ENCODE peak calls at places on chromosomes 3 and 15, in four cellular contexts. One of them, this sample, is unnamed.

GRCh38 chr3:25033407-25034029 is 394.5 kb upstream of the RARB start:
- DNase-seq in PC-3: peak; percentile 60
- DNase-seq in hepatocyte: peak; percentile 67
- DNase-seq in PC-9: peak; percentile 5
- DNase-seq in this sample: peak; percentile 40

GRCh38 chr3:117979466-117979865 is 1055.2 kb downstream of the IGSF11 start:
- DNase-seq in PC-3: no peak
- DNase-seq in hepatocyte: no peak
- DNase-seq in PC-9: no peak
- DNase-seq in this sample: no peak

GRCh38 chr15:95277266-95277665 is 1045.9 kb downstream of the MCTP2 start:
- DNase-seq in PC-3: peak; percentile 37
- DNase-seq in hepatocyte: no peak
- DNase-seq in PC-9: no peak
- DNase-seq in this sample: peak; percentile 77

GRCh38 chr3:139318431-139318816 is 25.4 kb upstream of the MRPS22 start:
- DNase-seq in PC-3: no peak
- DNase-seq in hepatocyte: no peak
- DNase-seq in PC-9: no peak
- DNase-seq in this sample: no peak

GRCh38 chr3:84881288-84881687 is 77.5 kb upstream of the CADM2 start:
- DNase-seq in PC-3: peak; percentile 54
- DNase-seq in hepatocyte: no peak
- DNase-seq in PC-9: no peak
- DNase-seq in this sample: no peak

GRCh38 chr3:118912188-118912587 is 122.5 kb downstream of the IGSF11 start:
- DNase-seq in PC-3: no peak
- DNase-seq in hepatocyte: no peak
- DNase-seq in PC-9: no peak
- DNase-seq in this sample: no peak

GRCh38 chr3:123076496-123077418 is 9.9 kb downstream of the PDIA5 start:
- DNase-seq in PC-3: no peak
- DNase-seq in hepatocyte: peak; percentile 41
- DNase-seq in PC-9: no peak
- DNase-seq in this sample: no peak

GRCh38 chr3:175512700-175513099 is 653.6 kb downstream of the NAALADL2 start:
- DNase-seq in PC-3: no peak
- DNase-seq in hepatocyte: no peak
- DNase-seq in PC-9: no peak
- DNase-seq in this sample: no peak

GRCh38 chr15:80999623-81000036 is 1.1 kb upstream of the TLNRD1 start:
- DNase-seq in PC-3: peak; percentile 82
- DNase-seq in hepatocyte: no peak
- DNase-seq in PC-9: peak; percentile 54
- DNase-seq in this sample: no peak

GRCh38 chr3:13598926-13599886 is 50.3 kb downstream of the FBLN2 start:
- DNase-seq in PC-3: peak; percentile 73
- DNase-seq in hepatocyte: no peak
- DNase-seq in PC-9: peak; percentile 44
- DNase-seq in this sample: peak; percentile 69

GRCh38 chr3:15099364-15100098 is 583 bp upstream of the RBSN start:
- DNase-seq in PC-3: no peak
- DNase-seq in hepatocyte: no peak
- DNase-seq in PC-9: no peak
- DNase-seq in this sample: no peak

GRCh38 chr3:2735392-2735894 is 374.7 kb downstream of the IL5RA start:
- DNase-seq in PC-3: no peak
- DNase-seq in hepatocyte: no peak
- DNase-seq in PC-9: no peak
- DNase-seq in this sample: no peak

GRCh38 chr3:195893916-195894315 is 14.4 kb downstream of the TNK2 start:
- DNase-seq in PC-3: no peak
- DNase-seq in hepatocyte: no peak
- DNase-seq in PC-9: no peak
- DNase-seq in this sample: no peak

GRCh38 chr3:137796993-137797392 is 32.9 kb downstream of the SOX14 start:
- DNase-seq in PC-3: no peak
- DNase-seq in hepatocyte: no peak
- DNase-seq in PC-9: no peak
- DNase-seq in this sample: no peak

GRCh38 chr15:92903956-92904831 is 4.1 kb downstream of the CHD2 start:
- DNase-seq in PC-3: peak; percentile 98
- DNase-seq in hepatocyte: peak; percentile 99
- DNase-seq in PC-9: peak; percentile 99
- DNase-seq in this sample: peak; percentile 99

GRCh38 chr15:58066042-58066867 is 744 bp upstream of the ALDH1A2 start:
- DNase-seq in PC-3: peak; percentile 60
- DNase-seq in hepatocyte: peak; percentile 87
- DNase-seq in PC-9: peak; percentile 28
- DNase-seq in this sample: peak; percentile 62

GRCh38 chr3:82080261-82080660 is 318.8 kb upstream of the GBE1 start:
- DNase-seq in PC-3: peak; percentile 72
- DNase-seq in hepatocyte: no peak
- DNase-seq in PC-9: no peak
- DNase-seq in this sample: peak; percentile 38

GRCh38 chr3:97937205-97937604 is 35.0 kb downstream of the RIOX2 start:
- DNase-seq in PC-3: peak; percentile 36
- DNase-seq in hepatocyte: no peak
- DNase-seq in PC-9: no peak
- DNase-seq in this sample: no peak

GRCh38 chr3:160992712-160993111 is 112.4 kb downstream of the B3GALNT1 start:
- DNase-seq in PC-3: no peak
- DNase-seq in hepatocyte: no peak
- DNase-seq in PC-9: no peak
- DNase-seq in this sample: no peak

GRCh38 chr3:21859124-21859781 is 108.2 kb upstream of the ZNF385D start:
- DNase-seq in PC-3: no peak
- DNase-seq in hepatocyte: no peak
- DNase-seq in PC-9: no peak
- DNase-seq in this sample: no peak

GRCh38 chr3:172522871-172523818 is at the start of gene TNFSF10:
- DNase-seq in PC-3: peak; percentile 43
- DNase-seq in hepatocyte: peak; percentile 60
- DNase-seq in PC-9: peak; percentile 62
- DNase-seq in this sample: peak; percentile 47

GRCh38 chr3:31462050-31462569 is 70.6 kb upstream of the STT3B start:
- DNase-seq in PC-3: no peak
- DNase-seq in hepatocyte: peak; percentile 65
- DNase-seq in PC-9: no peak
- DNase-seq in this sample: peak; percentile 8

DNA sequence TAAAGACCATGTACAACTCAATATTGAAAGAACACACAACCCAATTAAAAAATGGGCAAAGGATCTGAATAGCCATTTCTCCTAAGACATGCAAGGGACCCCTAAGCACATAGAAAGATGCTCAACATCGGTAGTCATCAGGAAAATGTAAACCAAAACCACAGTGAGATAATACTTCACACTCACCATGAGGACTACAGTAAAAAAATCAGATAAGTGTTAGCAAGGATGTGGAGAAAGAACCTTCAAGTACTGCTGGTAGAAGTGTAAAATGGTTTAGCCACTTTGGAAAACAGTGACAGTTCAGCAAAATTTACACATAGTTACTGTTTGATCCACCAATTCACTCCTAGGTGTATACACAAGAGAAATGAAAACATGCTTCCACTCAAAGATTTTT is 30.1 kb upstream of the XIRP1 start:
- DNase-seq in PC-3: no peak
- DNase-seq in hepatocyte: no peak
- DNase-seq in PC-9: no peak
- DNase-seq in this sample: no peak
- H3K27me3 ChIP-seq in PC-3: peaks cover 53% of the 10 kb centered on the region
- H3K27me3 ChIP-seq in hepatocyte: no peaks in the 10 kb centered on the region
- H3K27me3 ChIP-seq in PC-9: peaks cover 17% of the 10 kb centered on the region
- H3K27me3 ChIP-seq in this sample: peaks cover 34% of the 10 kb centered on the region

GRCh38 chr3:41162981-41163380 is 36.3 kb upstream of the CTNNB1 start:
- DNase-seq in PC-3: no peak
- DNase-seq in hepatocyte: no peak
- DNase-seq in PC-9: no peak
- DNase-seq in this sample: no peak
- H3K9me2 ChIP-seq in PC-3: no peaks in the 10 kb centered on the region
- H3K9me2 ChIP-seq in hepatocyte: no peaks in the 10 kb centered on the region
- H3K9me2 ChIP-seq in PC-9: no peaks in the 10 kb centered on the region
- H3K9me2 ChIP-seq in this sample: no peaks in the 10 kb centered on the region

GRCh38 chr3:184544513-184544861 is 17.1 kb upstream of the EPHB3 start:
- DNase-seq in PC-3: no peak
- DNase-seq in hepatocyte: no peak
- DNase-seq in PC-9: no peak
- DNase-seq in this sample: no peak

GRCh38 chr3:184543848-184544512 is 17.6 kb upstream of the EPHB3 start:
- DNase-seq in PC-3: peak; percentile 96
- DNase-seq in hepatocyte: peak; percentile 87
- DNase-seq in PC-9: peak; percentile 89
- DNase-seq in this sample: peak; percentile 87

GRCh38 chr3:184543256-184543655 is 18.3 kb upstream of the EPHB3 start:
- DNase-seq in PC-3: no peak
- DNase-seq in hepatocyte: no peak
- DNase-seq in PC-9: no peak
- DNase-seq in this sample: no peak

GRCh38 chr3:184545769-184546168 is 15.8 kb upstream of the EPHB3 start:
- DNase-seq in PC-3: no peak
- DNase-seq in hepatocyte: no peak
- DNase-seq in PC-9: no peak
- DNase-seq in this sample: no peak

GRCh38 chr3:184546252-184546651 is 15.3 kb upstream of the EPHB3 start:
- DNase-seq in PC-3: no peak
- DNase-seq in hepatocyte: no peak
- DNase-seq in PC-9: no peak
- DNase-seq in this sample: no peak
- TF ChIP-seq EZH2 in PC-3: no peak
- TF ChIP-seq EZH2 in hepatocyte: no peak
- TF ChIP-seq EZH2 in PC-9: no peak
- TF ChIP-seq EZH2 in this sample: no peak

DNA sequence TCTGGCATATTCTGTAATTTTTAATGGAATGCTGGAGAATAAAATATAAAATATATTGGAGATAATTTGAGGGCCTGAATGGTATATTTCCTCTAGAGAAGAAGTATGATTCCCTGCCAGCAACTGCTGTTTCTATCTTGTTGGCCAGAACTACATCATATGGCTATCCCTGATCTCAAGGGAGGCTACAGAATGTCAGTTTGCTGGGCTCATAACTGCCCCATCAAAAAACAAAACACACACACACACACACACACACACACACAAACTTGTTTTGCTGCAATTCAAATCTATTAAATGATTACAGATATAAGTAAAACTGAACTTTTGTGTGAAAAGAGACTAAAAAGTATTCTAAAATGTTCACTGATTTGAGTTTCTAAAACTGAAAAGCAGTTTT is 51.0 kb downstream of the RASA2 start:
- DNase-seq in PC-3: no peak
- DNase-seq in hepatocyte: no peak
- DNase-seq in PC-9: no peak
- DNase-seq in this sample: no peak
- H3K27me3 ChIP-seq in PC-3: no peaks in the 10 kb centered on the region
- H3K27me3 ChIP-seq in hepatocyte: no peaks in the 10 kb centered on the region
- H3K27me3 ChIP-seq in PC-9: no peaks in the 10 kb centered on the region
- H3K27me3 ChIP-seq in this sample: no peaks in the 10 kb centered on the region

GRCh38 chr3:16790432-16791379 is 94.0 kb upstream of the PLCL2 start:
- DNase-seq in PC-3: no peak
- DNase-seq in hepatocyte: no peak
- DNase-seq in PC-9: no peak
- DNase-seq in this sample: no peak

GRCh38 chr3:16793321-16793720 is 91.4 kb upstream of the PLCL2 start:
- DNase-seq in PC-3: no peak
- DNase-seq in hepatocyte: no peak
- DNase-seq in PC-9: no peak
- DNase-seq in this sample: no peak

GRCh38 chr3:16789344-16790100 is 95.2 kb upstream of the PLCL2 start:
- DNase-seq in PC-3: no peak
- DNase-seq in hepatocyte: no peak
- DNase-seq in PC-9: no peak
- DNase-seq in this sample: no peak

GRCh38 chr3:16784958-16785357 is 99.8 kb upstream of the PLCL2 start:
- DNase-seq in PC-3: no peak
- DNase-seq in hepatocyte: no peak
- DNase-seq in PC-9: no peak
- DNase-seq in this sample: no peak

DNA sequence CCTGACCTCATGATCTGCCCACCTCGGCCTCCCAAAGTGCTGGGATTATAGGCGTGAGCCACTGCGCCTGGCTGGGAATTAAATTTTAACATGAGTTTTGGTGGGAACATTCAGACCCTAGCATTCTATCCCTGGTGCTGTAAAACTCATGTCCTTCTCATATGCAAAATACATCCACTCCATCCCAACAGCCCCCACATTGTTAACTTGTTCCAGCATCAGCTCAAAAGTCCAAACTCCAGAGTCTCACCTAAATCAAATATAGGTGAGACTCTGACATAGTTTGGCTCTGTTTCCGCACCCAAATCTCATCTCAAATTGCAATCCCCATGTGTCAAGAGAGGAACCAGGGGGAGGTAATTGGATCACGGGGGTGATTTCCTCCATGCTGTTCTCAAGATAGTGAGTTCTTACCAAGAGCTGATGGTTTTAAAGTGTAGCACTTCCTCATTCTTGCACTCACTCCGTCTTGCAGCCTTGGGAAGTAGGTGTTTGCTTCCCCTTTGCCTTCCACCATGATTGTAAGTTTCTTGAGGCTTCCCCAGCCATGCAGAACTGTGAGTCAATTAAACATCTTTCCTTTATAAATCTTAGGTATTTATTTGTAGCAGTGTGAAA is 96.2 kb upstream of the PLCL2 start:
- DNase-seq in PC-3: no peak
- DNase-seq in hepatocyte: no peak
- DNase-seq in PC-9: no peak
- DNase-seq in this sample: no peak
- H3K9me2 ChIP-seq in PC-3: no peaks in the 10 kb centered on the region
- H3K9me2 ChIP-seq in hepatocyte: no peaks in the 10 kb centered on the region
- H3K9me2 ChIP-seq in PC-9: no peaks in the 10 kb centered on the region
- H3K9me2 ChIP-seq in this sample: no peaks in the 10 kb centered on the region

GRCh38 chr15:60000824-60001641 is 3.1 kb upstream of the FOXB1 start:
- DNase-seq in PC-3: no peak
- DNase-seq in hepatocyte: no peak
- DNase-seq in PC-9: no peak
- DNase-seq in this sample: no peak
- TF ChIP-seq EZH2 in PC-3: no peak
- TF ChIP-seq EZH2 in hepatocyte: peak; percentile 44
- TF ChIP-seq EZH2 in PC-9: no peak
- TF ChIP-seq EZH2 in this sample: no peak